ENCODE peak calls at places on chromosomes 7 and 10, in four cellular contexts. M is H1, K is HepG2, I is GM12878. F is an unnamed sample.

GRCh38 chr7:27606270-27607209 is 56.1 kb downstream of the HIBADH start:
- DNase-seq in K (peak), M (no peak), I (no peak), F (no peak)

GRCh38 chr10:61438141-61438984 is 14.8 kb downstream of the TMEM26 start:
- DNase-seq in M (no peak), K (no peak), I (no peak), F (no peak)

GRCh38 chr7:135995751-135996150 is 18.6 kb upstream of the MTPN start:
- DNase-seq in M (no peak), I (no peak), K (no peak), F (no peak)

GRCh38 chr7:82699773-82700186 is 256.2 kb upstream of the CACNA2D1 start:
- DNase-seq in I (no peak), M (no peak), K (no peak), F (no peak)

GRCh38 chr10:89646833-89647570 is 2.0 kb upstream of the PANK1 start:
- DNase-seq in M (no peak), I (no peak), K (no peak), F (no peak)

GRCh38 chr10:48363617-48364355 is 57.3 kb downstream of the MAPK8 start:
- DNase-seq in K (peak), I (peak), M (no peak), F (peak)

GRCh38 chr10:81179805-81180452 is 642.2 kb downstream of the SH2D4B start:
- DNase-seq in I (peak), K (peak), M (no peak), F (peak)

GRCh38 chr10:123134058-123134914 is 1.5 kb upstream of the HMX3 start:
- DNase-seq in M (peak), K (no peak), I (no peak), F (no peak)

GRCh38 chr7:7996568-7996967 is 28.0 kb downstream of the GLCCI1 start:
- DNase-seq in M (no peak), I (no peak), K (peak), F (no peak)

GRCh38 chr7:20793686-20794394 is 7.2 kb upstream of the SP8 start:
- DNase-seq in I (no peak), M (no peak), K (no peak), F (no peak)

GRCh38 chr10:124007102-124007772 is 86.2 kb downstream of the CHST15 start:
- DNase-seq in M (no peak), K (no peak), I (no peak), F (no peak)

GRCh38 chr10:97810476-97810875 is 38.7 kb upstream of the SFRP5 start:
- DNase-seq in I (no peak), M (no peak), K (peak), F (no peak)

GRCh38 chr10:14736600-14737081 is 38.1 kb downstream of the FAM107B start:
- DNase-seq in K (no peak), M (no peak), I (no peak), F (no peak)

GRCh38 chr7:141700291-141700847 is 1.6 kb downstream of the DENND11 start:
- DNase-seq in I (no peak), M (no peak), K (no peak), F (no peak)

GRCh38 chr10:5776881-5777197 is 36.4 kb downstream of the GDI2 start:
- DNase-seq in K (no peak), I (no peak), M (no peak), F (no peak)

GRCh38 chr10:42864575-42864974 is 82.0 kb downstream of the BMS1 start:
- DNase-seq in M (no peak), I (no peak), K (peak), F (peak)

GRCh38 chr10:33335800-33336605 is 1.5 kb upstream of the NRP1 start:
- DNase-seq in K (no peak), I (no peak), M (peak), F (no peak)

GRCh38 chr10:91705948-91706670 is 73.2 kb upstream of the PPP1R3C start:
- DNase-seq in I (no peak), K (peak), M (no peak), F (no peak)

GRCh38 chr7:129684777-129685176 is 73.3 kb downstream of the NRF1 start:
- DNase-seq in M (no peak), I (no peak), K (peak), F (no peak)

GRCh38 chr10:70433581-70434280 is 7.8 kb downstream of the NODAL start:
- DNase-seq in M (no peak), I (no peak), K (no peak), F (no peak)

GRCh38 chr7:113705439-113705838 is 213.4 kb downstream of the PPP1R3A start:
- DNase-seq in K (no peak), I (no peak), M (no peak), F (no peak)

GRCh38 chr7:125445901-125446300 is 516.3 kb upstream of the POT1 start:
- DNase-seq in I (no peak), M (no peak), K (no peak), F (no peak)

GRCh38 chr10:7913122-7913872 is 95.0 kb downstream of the TAF3 start:
- DNase-seq in M (no peak), I (no peak), K (no peak), F (no peak)

GRCh38 chr7:51175992-51176388 is 140.6 kb downstream of the COBL start:
- DNase-seq in K (no peak), M (no peak), I (no peak), F (no peak)

GRCh38 chr10:79208251-79208983 is 138.9 kb upstream of the PPIF start:
- DNase-seq in M (no peak), I (no peak), K (no peak), F (no peak)

GRCh38 chr7:40612298-40612697 is 477.5 kb downstream of the SUGCT start:
- DNase-seq in M (no peak), K (no peak), I (no peak), F (no peak)

GRCh38 chr10:18195060-18195799 is 55.0 kb downstream of the CACNB2 start:
- DNase-seq in K (no peak), I (no peak), M (no peak), F (no peak)

GRCh38 chr7:80542398-80542797 is 30.5 kb upstream of the GNAT3 start:
- DNase-seq in I (no peak), K (no peak), M (no peak), F (no peak)

GRCh38 chr7:120583835-120584586 is 273.9 kb downstream of the TSPAN12 start:
- DNase-seq in I (no peak), M (no peak), K (no peak), F (no peak)

GRCh38 chr10:79444243-79445119 is 943 bp downstream of the ZCCHC24 start:
- DNase-seq in I (no peak), K (no peak), M (peak), F (no peak)

GRCh38 chr7:30929686-30930085 is 18.0 kb downstream of the AQP1 start:
- DNase-seq in M (peak), K (no peak), I (no peak), F (no peak)
- TF ChIP-seq SUZ12 in M (no peak), K (no peak), I (no peak), F (no peak)

GRCh38 chr10:44960482-44961230 is 1.1 kb downstream of the RASSF4 start:
- DNase-seq in M (peak), K (peak), I (no peak), F (no peak)
- H3K4me3 ChIP-seq in M (no peak), K (peak), I (peak), F (peak)

DNA sequence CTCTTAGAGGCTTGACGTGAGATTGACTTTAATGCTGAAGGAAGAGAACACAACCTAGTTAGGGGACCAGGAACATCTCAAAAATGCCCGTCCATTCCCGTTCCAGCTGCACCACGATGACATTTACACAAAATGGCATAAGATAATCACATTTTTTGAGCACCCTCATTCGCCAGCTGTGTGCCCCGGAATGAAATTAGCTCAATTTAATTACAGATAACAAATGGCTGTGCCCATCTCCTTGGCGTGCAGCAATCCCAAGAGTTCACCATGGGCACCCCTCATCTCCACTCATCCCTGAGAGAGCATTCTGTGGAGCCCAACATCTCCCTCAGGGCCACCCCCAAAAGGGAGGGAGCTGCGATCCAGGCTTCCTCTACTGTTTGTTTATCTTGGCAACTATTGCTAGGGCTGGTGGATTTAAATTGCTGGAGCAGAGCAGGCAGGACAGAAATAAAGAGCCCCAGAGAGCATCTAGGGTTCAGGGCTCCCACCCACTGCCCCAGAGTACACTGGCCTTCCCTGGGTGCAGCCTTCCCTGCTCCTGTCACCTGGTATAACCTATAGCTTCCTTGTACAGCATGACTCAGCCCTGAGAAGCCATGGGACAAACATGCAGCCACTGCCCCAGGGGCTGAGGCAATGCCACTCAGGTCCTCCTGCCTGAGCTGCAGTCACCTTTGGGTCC is 263.5 kb downstream of the ZEB1 start:
- DNase-seq in M (no peak), K (no peak), I (no peak), F (no peak)
- TF ChIP-seq YY1 in M (no peak), K (no peak), I (no peak), F (no peak)

DNA sequence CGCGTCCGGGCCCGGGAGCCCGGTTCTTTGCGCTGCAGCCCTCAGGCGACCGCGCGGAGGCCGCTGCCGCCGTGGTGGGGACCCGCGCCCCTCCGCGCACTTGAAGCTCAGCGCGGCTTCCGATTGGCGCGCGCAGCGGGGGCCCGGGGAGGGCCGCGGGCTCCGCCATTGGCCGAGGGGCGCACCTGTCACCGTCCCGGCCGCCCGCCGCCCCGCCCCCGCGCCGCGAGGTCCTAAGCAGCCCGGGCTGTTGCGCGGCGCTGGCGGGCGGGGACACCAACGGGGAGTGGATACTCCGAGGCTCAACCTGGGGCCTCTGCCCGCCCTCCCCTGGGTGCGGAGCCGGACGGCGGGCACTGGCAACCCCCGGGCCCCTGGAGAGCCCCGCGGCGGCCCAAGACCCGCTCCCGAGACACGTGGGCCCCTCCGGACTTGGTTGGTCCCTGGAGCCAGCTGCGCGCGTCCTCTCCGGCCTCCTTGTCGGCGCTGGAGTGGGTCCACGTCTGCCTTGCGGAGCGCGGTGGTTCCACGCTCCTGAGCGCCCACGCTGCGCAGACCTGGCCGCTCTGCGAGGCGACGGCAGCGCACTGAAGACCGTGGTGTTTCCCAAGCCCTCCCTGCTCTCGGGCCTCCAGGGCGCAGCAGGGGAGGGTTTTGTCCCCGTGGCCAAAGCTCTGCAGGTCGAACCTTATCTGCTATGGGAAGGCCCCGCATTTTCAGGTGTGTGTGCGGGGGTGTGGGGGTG is at the start of gene MNX1:
- DNase-seq in I (no peak), K (peak), M (peak), F (peak)
- TF ChIP-seq SUZ12 in I (no peak), K (no peak), M (no peak), F (peak)

GRCh38 chr10:130477360-130477759 is 341.2 kb downstream of the GLRX3 start:
- DNase-seq in K (no peak), I (no peak), M (no peak), F (no peak)
- H3K4me3 ChIP-seq in K (no peak), I (no peak), M (no peak), F (no peak)

GRCh38 chr10:24722676-24723385 is 856 bp downstream of the ARHGAP21 start:
- DNase-seq in I (no peak), K (peak), M (peak), F (no peak)
- TF ChIP-seq YY1 in I (no peak), K (no peak), M (no peak), F (no peak)

DNA sequence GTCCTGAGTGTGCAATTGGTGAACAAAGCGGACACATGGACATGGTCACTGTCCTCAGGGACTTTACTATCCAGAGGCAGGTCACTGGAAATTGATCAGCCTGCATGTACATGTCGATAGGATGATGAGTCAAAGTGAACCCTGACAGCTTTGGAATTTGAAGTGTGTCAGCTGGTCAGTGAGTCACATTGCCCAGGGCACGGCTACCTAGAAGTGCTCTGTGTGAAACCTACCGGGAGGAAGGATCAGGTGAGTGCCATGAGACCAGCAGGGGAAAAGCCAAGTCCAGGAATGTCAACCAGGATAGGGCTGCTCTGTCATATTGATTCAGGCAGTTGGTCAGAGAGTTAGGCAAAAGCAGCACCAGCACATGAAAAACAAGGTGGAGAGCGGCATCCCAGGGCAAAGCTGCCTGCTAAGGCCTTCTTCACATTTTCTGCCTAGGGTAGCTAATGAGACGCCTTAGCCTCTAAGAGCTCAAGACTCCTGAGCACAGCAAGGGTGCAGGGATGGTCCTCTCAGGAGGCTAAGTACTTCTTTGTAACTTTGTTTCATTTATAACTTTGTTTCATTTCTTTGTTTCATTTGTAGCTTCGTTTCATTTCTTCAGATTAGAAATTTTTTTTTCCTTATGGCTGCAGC is 19.4 kb upstream of the PDCD4 start:
- DNase-seq in I (no peak), M (peak), K (peak), F (no peak)
- TF ChIP-seq SUZ12 in I (no peak), M (no peak), K (no peak), F (no peak)

DNA sequence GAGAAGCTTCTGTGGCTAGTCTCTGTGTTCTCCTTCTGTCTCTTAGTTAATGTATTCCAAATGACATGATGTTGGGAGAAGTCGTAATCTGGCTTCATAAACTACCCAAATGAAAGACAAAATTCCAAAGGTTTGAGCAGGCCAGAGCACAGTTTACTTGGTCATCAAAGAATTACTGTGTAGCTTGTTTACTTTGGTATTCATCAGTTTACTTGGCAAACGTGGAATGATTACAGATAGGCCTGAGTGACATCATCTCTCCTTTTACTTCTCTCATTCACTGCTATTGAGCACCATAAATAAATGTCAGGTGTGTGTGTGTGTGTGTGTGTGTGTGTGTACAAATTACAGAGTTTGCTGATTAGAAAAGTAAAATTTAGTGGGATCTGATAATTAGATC is 327.3 kb downstream of the PHTF2 start:
- DNase-seq in I (no peak), K (peak), M (no peak), F (no peak)
- H3K4me3 ChIP-seq in I (no peak), K (no peak), M (no peak), F (no peak)

GRCh38 chr10:131188494-131188893 is 123.0 kb downstream of the TCERG1L start:
- DNase-seq in M (no peak), K (no peak), I (no peak), F (no peak)
- TF ChIP-seq YY1 in M (no peak), K (no peak), I (no peak), F (no peak)

F was measured in NT2/D1.